ENCODE peak calls at places on chromosomes 12 and 14, in six cellular contexts. G is GM13976, M is spleen, F is colonic mucosa, Q is left ventricle myocardium inferior, X is astrocyte. N is an unnamed sample.

GRCh38 chr14:71382315-71382714 is 475.1 kb downstream of the PCNX1 start:
- DNase-seq in G (no peak), M (no peak), F (no peak), Q (no peak), X (no peak), N (no peak)

GRCh38 chr14:64680013-64680674 is 24.1 kb upstream of the PLEKHG3 start:
- DNase-seq in G (no peak), M (peak), F (no peak), Q (no peak), X (peak), N (no peak)

GRCh38 chr12:65965358-65965757 is 141.1 kb downstream of the HMGA2 start:
- DNase-seq in G (no peak), M (no peak), F (no peak), Q (no peak), X (peak), N (no peak)

GRCh38 chr12:114936148-114937099 is 252.4 kb upstream of the TBX3 start:
- DNase-seq in G (no peak), M (no peak), F (no peak), Q (no peak), X (peak), N (no peak)

GRCh38 chr14:94332063-94332583 is 9.0 kb upstream of the SERPINA6 start:
- DNase-seq in G (no peak), M (no peak), F (no peak), Q (no peak), X (no peak), N (no peak)

GRCh38 chr14:77763316-77763715 is 2.4 kb upstream of the SNW1 start:
- DNase-seq in G (no peak), M (no peak), F (no peak), Q (no peak), X (no peak), N (no peak)

GRCh38 chr12:132783917-132784531 is 22.4 kb upstream of the ANKLE2 start:
- DNase-seq in G (no peak), M (no peak), F (peak), Q (peak), X (no peak), N (no peak)

GRCh38 chr12:120290541-120291312 is 976 bp downstream of the RNU4-2 start:
- DNase-seq in G (peak), M (no peak), F (peak), Q (no peak), X (peak), N (peak)

GRCh38 chr14:101361451-101362433 is 199.6 kb upstream of the DIO3 start:
- DNase-seq in G (peak), M (no peak), F (no peak), Q (no peak), X (no peak), N (no peak)

GRCh38 chr12:120346681-120347080 is 19.1 kb upstream of the PLA2G1B start:
- DNase-seq in G (no peak), M (no peak), F (no peak), Q (no peak), X (no peak), N (peak)

GRCh38 chr12:54300732-54301427 is at the start of gene NFE2:
- DNase-seq in G (no peak), M (peak), F (peak), Q (peak), X (peak), N (peak)

GRCh38 chr12:108833355-108833733 is 24.0 kb downstream of the SSH1 start:
- DNase-seq in G (no peak), M (peak), F (no peak), Q (peak), X (peak), N (peak)

GRCh38 chr14:26276757-26277156 is 321.1 kb downstream of the NOVA1 start:
- DNase-seq in G (no peak), M (no peak), F (no peak), Q (no peak), X (no peak), N (no peak)

GRCh38 chr12:80264386-80264785 is 165.0 kb downstream of the OTOGL start:
- DNase-seq in G (no peak), M (no peak), F (no peak), Q (no peak), X (peak), N (no peak)

GRCh38 chr12:64893961-64894360 is 69.5 kb downstream of the TBC1D30 start:
- DNase-seq in G (no peak), M (no peak), F (no peak), Q (no peak), X (peak), N (no peak)

GRCh38 chr12:106994579-106995220 is 7.8 kb upstream of the MTERF2 start:
- DNase-seq in G (no peak), M (no peak), F (no peak), Q (no peak), X (peak), N (no peak)

GRCh38 chr12:57135487-57135886 is 7.2 kb downstream of the LRP1 start:
- DNase-seq in G (no peak), M (no peak), F (no peak), Q (peak), X (no peak), N (no peak)

GRCh38 chr12:113639474-113639873 is 167.8 kb upstream of the LHX5 start:
- DNase-seq in G (no peak), M (no peak), F (no peak), Q (no peak), X (no peak), N (no peak)

GRCh38 chr14:99837822-99838221 is 44.6 kb downstream of the EML1 start:
- DNase-seq in G (no peak), M (no peak), F (no peak), Q (no peak), X (no peak), N (no peak)

GRCh38 chr12:53252349-53252916 is 15.7 kb upstream of the ESPL1 start:
- DNase-seq in G (no peak), M (no peak), F (peak), Q (peak), X (no peak), N (peak)

GRCh38 chr12:65966852-65967593 is 142.7 kb downstream of the HMGA2 start:
- DNase-seq in G (no peak), M (no peak), F (no peak), Q (no peak), X (no peak), N (no peak)

GRCh38 chr14:69763761-69764510 is 3.0 kb upstream of the SRSF5 start:
- DNase-seq in G (no peak), M (no peak), F (no peak), Q (no peak), X (no peak), N (no peak)

GRCh38 chr14:99425272-99425681 is 55.4 kb downstream of the SETD3 start:
- DNase-seq in G (no peak), M (no peak), F (no peak), Q (no peak), X (no peak), N (no peak)

GRCh38 chr14:44988694-44989093 is 26.7 kb downstream of the TOGARAM1 start:
- DNase-seq in G (no peak), M (no peak), F (no peak), Q (peak), X (no peak), N (no peak)

GRCh38 chr14:98062083-98062482 is 1209.9 kb downstream of the BCL11B start:
- DNase-seq in G (no peak), M (no peak), F (no peak), Q (no peak), X (no peak), N (no peak)

GRCh38 chr14:34038358-34039057 is 87.6 kb upstream of the EGLN3 start:
- DNase-seq in G (no peak), M (no peak), F (peak), Q (no peak), X (no peak), N (peak)

GRCh38 chr14:51147183-51147582 is 52.3 kb upstream of the TRIM9 start:
- DNase-seq in G (no peak), M (no peak), F (no peak), Q (no peak), X (no peak), N (no peak)

GRCh38 chr12:49369723-49370145 is 2.5 kb downstream of the SPATS2 start:
- DNase-seq in G (peak), M (no peak), F (peak), Q (peak), X (peak), N (peak)

GRCh38 chr12:104223599-104224168 is 8.1 kb downstream of the TXNRD1 start:
- DNase-seq in G (no peak), M (no peak), F (no peak), Q (no peak), X (no peak), N (no peak)
- TF ChIP-seq CTCF in G (no peak), M (no peak), F (no peak), Q (no peak), X (no peak), N (no peak)

DNA sequence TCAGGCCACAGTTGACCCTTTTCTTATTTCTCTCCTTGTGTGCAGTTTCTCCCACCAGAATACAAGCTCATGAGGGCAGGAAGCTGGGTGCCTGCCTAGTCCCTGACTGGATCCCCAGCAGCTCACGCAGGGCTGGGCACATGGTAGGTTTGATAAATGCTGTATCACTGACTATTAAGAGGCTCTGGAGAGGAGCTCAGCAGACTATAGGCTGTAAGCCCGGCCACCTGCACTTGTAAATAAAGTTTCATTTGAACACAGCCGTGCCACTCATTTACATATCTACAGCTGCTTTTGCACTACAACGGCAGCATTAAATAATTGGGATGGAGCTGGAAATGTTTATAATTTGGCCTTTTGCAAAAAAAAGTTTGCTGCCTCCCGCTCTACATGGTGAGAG is 32.0 kb downstream of the CHGA start:
- DNase-seq in G (no peak), M (no peak), F (no peak), Q (no peak), X (no peak), N (no peak)
- TF ChIP-seq CTCF in G (no peak), M (no peak), F (no peak), Q (no peak), X (no peak), N (no peak)

GRCh38 chr12:124566181-124567034 is 1.0 kb downstream of the NCOR2 start:
- DNase-seq in G (peak), M (peak), F (peak), Q (peak), X (peak), N (peak)

GRCh38 chr12:124567035-124567672 is at the start of gene NCOR2:
- DNase-seq in G (peak), M (peak), F (no peak), Q (no peak), X (no peak), N (peak)

GRCh38 chr12:124569375-124570148 is 2.1 kb upstream of the NCOR2 start:
- DNase-seq in G (no peak), M (no peak), F (no peak), Q (no peak), X (no peak), N (no peak)

GRCh38 chr12:124568431-124569374 is 1.3 kb upstream of the NCOR2 start:
- DNase-seq in G (peak), M (no peak), F (peak), Q (peak), X (peak), N (peak)

DNA sequence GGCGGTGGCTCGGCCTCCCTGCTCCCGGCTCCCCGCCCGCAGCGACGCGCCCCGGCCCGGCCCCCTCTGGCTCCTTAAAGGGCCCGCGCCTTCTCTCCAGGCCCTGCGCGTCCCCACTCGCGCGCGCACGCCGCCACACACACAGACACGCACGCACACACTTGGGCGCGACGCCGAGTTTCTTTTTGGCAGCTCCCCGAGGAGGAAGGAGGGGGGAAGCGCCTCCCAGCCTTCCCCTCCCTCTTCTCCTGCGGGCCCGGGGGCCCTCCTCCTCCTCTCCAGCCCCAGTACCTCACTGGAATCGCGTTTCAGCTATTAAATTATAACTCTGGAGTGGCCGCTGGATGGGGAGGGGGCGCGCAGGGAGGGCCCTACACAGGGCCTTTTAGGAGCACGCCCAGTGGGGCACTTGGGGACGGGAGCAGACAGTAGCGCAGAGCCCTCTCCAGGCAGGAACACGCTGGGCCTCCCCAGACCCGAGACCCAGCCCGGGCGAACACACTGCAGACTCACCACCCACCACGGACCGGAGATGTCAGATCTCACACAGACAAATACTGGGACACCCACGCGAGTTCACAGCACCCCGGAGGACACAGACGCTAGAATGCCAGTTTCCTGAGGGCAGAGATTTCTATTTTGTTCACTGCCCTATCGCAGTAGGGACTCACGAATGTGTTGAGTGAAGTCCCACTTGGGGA is 411 bp upstream of the NCOR2 start:
- DNase-seq in G (peak), M (peak), F (peak), Q (peak), X (peak), N (peak)
- TF ChIP-seq CTCF in G (no peak), M (no peak), F (no peak), Q (no peak), X (no peak), N (no peak)

DNA sequence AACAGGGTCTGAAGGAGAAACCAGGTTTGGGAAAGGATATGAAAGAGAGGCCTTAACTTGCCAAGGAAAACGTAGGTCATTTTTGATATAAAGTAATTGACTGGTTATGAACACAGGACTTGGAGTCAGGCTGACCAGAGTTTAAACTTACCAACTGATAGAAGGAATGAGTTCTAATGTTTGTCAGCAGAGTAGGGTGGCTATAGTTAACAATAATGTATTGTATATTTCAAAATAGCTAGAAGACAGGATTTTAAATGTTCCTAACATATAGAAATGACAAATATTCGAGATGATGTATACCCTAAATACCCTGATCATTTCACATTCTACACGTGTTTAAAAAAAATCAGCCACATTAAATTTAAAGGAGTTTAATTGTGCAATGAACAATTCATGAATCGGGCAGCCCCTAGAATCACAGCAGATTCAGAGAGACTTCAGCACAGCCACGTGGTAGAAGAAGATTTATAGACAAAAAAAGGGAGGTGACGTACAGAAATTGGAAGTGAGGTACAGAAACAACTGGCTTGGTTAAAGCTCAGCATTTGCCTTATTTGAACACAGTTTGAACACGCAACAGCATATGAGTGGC is 52.5 kb upstream of the PLEKHG7 start:
- DNase-seq in G (no peak), M (no peak), F (no peak), Q (no peak), X (no peak), N (no peak)
- TF ChIP-seq CTCF in G (no peak), M (no peak), F (peak), Q (peak), X (no peak), N (no peak)

GRCh38 chr12:6345319-6346071 is 3.6 kb upstream of the TNFRSF1A start:
- DNase-seq in G (no peak), M (peak), F (no peak), Q (no peak), X (peak), N (peak)
- TF ChIP-seq CTCF in G (no peak), M (no peak), F (no peak), Q (no peak), X (no peak), N (no peak)